ENCODE peak calls at places on chromosomes 13 and 19, in four cellular contexts. X is body of pancreas; J is DMS53; F is effector CD4-positive, alpha-beta T cell. M is an unnamed sample.

GRCh38 chr13:87674143-87674772 is 3.1 kb downstream of the SLITRK5 start:
- DNase-seq in X (no peak), J (peak; percentile 42), F (no peak), M (no peak)

GRCh38 chr19:11587302-11587972 is 9.8 kb upstream of the ZNF627 start:
- DNase-seq in X (peak; percentile 78), J (peak; percentile 75), F (peak; percentile 62), M (peak; percentile 81)

GRCh38 chr13:112067871-112068305 is 939 bp downstream of the SOX1 start:
- DNase-seq in X (no peak), J (no peak), F (no peak), M (no peak)

GRCh38 chr19:49502866-49503581 is 6.8 kb downstream of the RPS11 start:
- DNase-seq in X (peak; percentile 58), J (peak; percentile 81), F (peak; percentile 29), M (peak; percentile 50)

GRCh38 chr13:51590966-51591627 is 6.8 kb downstream of the WDFY2 start:
- DNase-seq in X (peak; percentile 50), J (peak; percentile 48), F (no peak), M (peak; percentile 95)

GRCh38 chr13:108346376-108346775 is 76.9 kb downstream of the TNFSF13B start:
- DNase-seq in X (no peak), J (peak; percentile 2), F (peak; percentile 29), M (no peak)

GRCh38 chr19:43457809-43458208 is 7.6 kb downstream of the LYPD3 start:
- DNase-seq in X (no peak), J (no peak), F (no peak), M (no peak)

GRCh38 chr13:52411629-52412028 is 5.7 kb upstream of the THSD1 start:
- DNase-seq in X (no peak), J (no peak), F (no peak), M (no peak)

GRCh38 chr19:51480590-51480989 is 2.3 kb downstream of the CEACAM18 start:
- DNase-seq in X (no peak), J (no peak), F (no peak), M (no peak)